ENCODE peak calls at places on chromosome 17, in four cellular contexts. I is A549, Y is K562, G is HepG2. V is an unnamed sample.

GRCh38 chr17:67260051-67260987 is 15.3 kb upstream of the HELZ start:
- DNase-seq in Y (no peak), I (no peak), G (peak; percentile 77), V (no peak)

GRCh38 chr17:78779848-78780247 is 2.2 kb downstream of the CYTH1 start:
- DNase-seq in G (no peak), I (no peak), Y (no peak), V (no peak)

GRCh38 chr17:61646482-61646881 is 55.5 kb upstream of the NACA2 start:
- DNase-seq in Y (no peak), G (no peak), I (no peak), V (no peak)

GRCh38 chr17:27677191-27677590 is 46.2 kb downstream of the LGALS9 start:
- DNase-seq in Y (no peak), I (no peak), G (no peak), V (no peak)

GRCh38 chr17:46025510-46025909 is 26.5 kb downstream of the STH start:
- DNase-seq in I (no peak), G (no peak), Y (no peak), V (no peak)

GRCh38 chr17:78751447-78752067 is 30.5 kb downstream of the CYTH1 start:
- DNase-seq in Y (no peak), G (peak; percentile 87), I (no peak), V (no peak)

GRCh38 chr17:80945736-80946135 is 45.9 kb upstream of the CHMP6 start:
- DNase-seq in Y (no peak), G (no peak), I (no peak), V (no peak)

GRCh38 chr17:70901870-70902269 is 732.5 kb downstream of the KCNJ2 start:
- DNase-seq in Y (no peak), I (no peak), G (no peak), V (no peak)

GRCh38 chr17:9346296-9346926 is 229.2 kb downstream of the STX8 start:
- DNase-seq in Y (no peak), G (no peak), I (no peak), V (no peak)

GRCh38 chr17:31266042-31266441 is 31.0 kb downstream of the OMG start:
- DNase-seq in G (no peak), Y (no peak), I (no peak), V (no peak)

GRCh38 chr17:60463157-60463820 is 41.0 kb downstream of the CHCT1 start:
- DNase-seq in Y (no peak), G (no peak), I (no peak), V (no peak)

GRCh38 chr17:75681289-75681688 is 14.2 kb downstream of the SAP30BP start:
- DNase-seq in I (no peak), Y (no peak), G (no peak), V (no peak)

GRCh38 chr17:16374129-16374528 is 6.8 kb upstream of the UBB start:
- DNase-seq in Y (no peak), I (no peak), G (no peak), V (no peak)

GRCh38 chr17:79006001-79006400 is 3.6 kb downstream of the CANT1 start:
- DNase-seq in I (no peak), Y (no peak), G (no peak), V (no peak)

GRCh38 chr17:57868007-57868774 is 18.3 kb upstream of the MRPS23 start:
- DNase-seq in G (peak; percentile 59), Y (peak; percentile 59), I (peak; percentile 97), V (peak; percentile 47)

GRCh38 chr17:81420769-81421462 is 25.7 kb downstream of the BAHCC1 start:
- DNase-seq in G (no peak), I (no peak), Y (no peak), V (no peak)

GRCh38 chr17:64118452-64118979 is 11.4 kb downstream of the ERN1 start:
- DNase-seq in I (no peak), Y (peak; percentile 48), G (no peak), V (no peak)

GRCh38 chr17:44137891-44138709 is 3.6 kb upstream of the HROB start:
- DNase-seq in Y (peak; percentile 95), G (peak; percentile 87), I (peak; percentile 99), V (no peak)

GRCh38 chr17:67132366-67132765 is 88.0 kb downstream of the CACNG1 start:
- DNase-seq in I (no peak), G (no peak), Y (no peak), V (no peak)

GRCh38 chr17:19343256-19343630 is 19.3 kb downstream of the B9D1 start:
- DNase-seq in I (no peak), Y (no peak), G (no peak), V (no peak)

DNA sequence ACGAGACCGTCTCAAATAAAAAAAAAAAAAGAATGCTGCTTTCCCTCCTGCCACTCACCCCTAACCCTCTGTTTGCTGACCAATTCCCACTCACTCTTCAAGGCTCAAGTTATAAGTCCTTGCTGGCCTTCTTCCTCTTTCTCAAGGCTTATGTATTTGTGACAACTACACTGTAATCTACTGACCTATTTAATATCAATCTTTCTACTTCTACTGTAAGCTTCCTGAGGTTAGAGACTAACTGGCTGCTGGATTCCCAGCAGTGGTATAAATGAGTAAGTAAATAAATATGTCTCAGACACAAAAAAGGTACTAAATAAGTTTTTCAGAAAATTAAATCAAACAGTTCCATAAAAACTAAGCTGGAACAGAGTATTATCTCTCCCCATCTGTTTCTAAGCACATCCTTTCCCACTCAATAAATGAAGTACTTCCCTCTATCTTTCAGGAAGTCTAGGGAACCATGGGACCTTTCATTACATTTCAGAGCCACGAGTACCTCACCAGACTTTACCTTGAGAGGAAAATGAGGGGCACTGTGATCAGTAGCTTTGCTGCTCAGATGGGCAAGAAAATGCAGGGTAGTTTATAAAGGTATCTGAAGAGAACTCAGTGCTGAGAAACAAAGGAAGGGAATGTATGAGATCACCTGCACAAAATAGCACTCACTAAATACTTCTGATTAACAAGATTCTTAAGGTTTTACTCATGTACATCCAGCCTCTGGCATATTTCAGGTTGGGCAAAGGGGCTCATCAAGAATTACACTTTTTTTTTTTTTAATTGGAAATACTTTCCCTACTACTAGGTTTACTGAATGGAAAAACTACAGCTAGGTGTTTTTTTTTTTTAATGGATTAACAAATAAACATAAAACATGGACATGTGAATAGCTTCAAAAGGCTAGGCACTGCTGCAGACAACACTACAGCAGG is 10.8 kb downstream of the SSH2 start:
- DNase-seq in Y (no peak), I (no peak), G (no peak), V (no peak)
- TF ChIP-seq CHD4 in Y (no peak), I (no peak), G (no peak), V (no peak)

GRCh38 chr17:73271078-73271477 is 9.4 kb upstream of the CPSF4L start:
- DNase-seq in I (no peak), Y (no peak), G (no peak), V (peak; percentile 88)
- TF ChIP-seq CHD4 in I (no peak), Y (no peak), G (no peak), V (no peak)

GRCh38 chr17:352421-353212 is at the start of gene RPH3AL:
- DNase-seq in Y (no peak), G (peak; percentile 92), I (peak; percentile 94), V (no peak)

GRCh38 chr17:353213-353837 is 718 bp upstream of the RPH3AL start:
- DNase-seq in G (no peak), Y (no peak), I (peak; percentile 32), V (no peak)

GRCh38 chr17:356671-357434 is 4.2 kb upstream of the RPH3AL start:
- DNase-seq in Y (no peak), G (no peak), I (no peak), V (no peak)

GRCh38 chr17:353838-354234 is 1.2 kb upstream of the RPH3AL start:
- DNase-seq in Y (no peak), I (no peak), G (no peak), V (no peak)

GRCh38 chr17:354651-355556 is 2.3 kb upstream of the RPH3AL start:
- DNase-seq in I (no peak), G (no peak), Y (no peak), V (no peak)
- TF ChIP-seq CHD4 in I (no peak), G (no peak), Y (no peak), V (no peak)

GRCh38 chr17:56213031-56213430 is 59.8 kb downstream of the ANKFN1 start:
- DNase-seq in G (no peak), I (no peak), Y (no peak), V (no peak)
- TF ChIP-seq CHD4 in G (no peak), I (no peak), Y (no peak), V (no peak)

DNA sequence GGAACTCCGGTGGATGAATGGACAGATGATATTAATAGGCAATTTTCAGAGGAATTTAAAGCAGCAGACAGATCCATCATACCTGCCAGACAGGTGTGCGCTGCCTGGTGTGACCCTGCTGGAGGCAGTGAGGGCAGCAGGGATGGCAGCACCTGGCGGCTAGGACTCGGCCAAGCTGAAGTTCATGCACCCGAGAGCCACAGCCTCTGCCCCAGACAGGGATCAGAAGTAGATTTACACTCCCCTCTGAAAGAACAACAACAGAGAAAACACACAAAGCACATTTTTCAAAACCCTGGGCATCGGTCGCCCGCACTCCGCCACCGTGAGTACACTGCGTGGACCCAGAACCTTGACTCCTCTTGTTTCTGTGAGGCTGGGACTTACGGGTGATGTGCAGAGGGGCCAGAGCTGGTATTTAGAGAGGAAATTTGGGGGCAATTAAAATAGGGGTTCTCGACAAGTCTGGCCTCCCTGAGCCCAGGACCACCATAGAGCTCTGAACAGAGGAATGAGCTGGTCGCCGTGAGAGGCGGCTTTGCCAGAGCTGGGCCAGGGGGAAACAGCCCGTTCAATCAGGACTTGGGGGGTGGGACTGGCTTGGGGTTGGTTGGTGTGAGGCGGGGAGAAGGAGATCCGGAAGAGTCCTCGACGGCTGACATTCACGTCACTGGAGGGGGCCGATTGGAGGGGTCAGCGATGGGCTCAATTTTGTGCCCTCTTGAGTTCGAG is 101.0 kb downstream of the METRNL start:
- DNase-seq in G (no peak), I (no peak), Y (no peak), V (no peak)
- TF ChIP-seq CHD4 in G (no peak), I (no peak), Y (no peak), V (no peak)

DNA sequence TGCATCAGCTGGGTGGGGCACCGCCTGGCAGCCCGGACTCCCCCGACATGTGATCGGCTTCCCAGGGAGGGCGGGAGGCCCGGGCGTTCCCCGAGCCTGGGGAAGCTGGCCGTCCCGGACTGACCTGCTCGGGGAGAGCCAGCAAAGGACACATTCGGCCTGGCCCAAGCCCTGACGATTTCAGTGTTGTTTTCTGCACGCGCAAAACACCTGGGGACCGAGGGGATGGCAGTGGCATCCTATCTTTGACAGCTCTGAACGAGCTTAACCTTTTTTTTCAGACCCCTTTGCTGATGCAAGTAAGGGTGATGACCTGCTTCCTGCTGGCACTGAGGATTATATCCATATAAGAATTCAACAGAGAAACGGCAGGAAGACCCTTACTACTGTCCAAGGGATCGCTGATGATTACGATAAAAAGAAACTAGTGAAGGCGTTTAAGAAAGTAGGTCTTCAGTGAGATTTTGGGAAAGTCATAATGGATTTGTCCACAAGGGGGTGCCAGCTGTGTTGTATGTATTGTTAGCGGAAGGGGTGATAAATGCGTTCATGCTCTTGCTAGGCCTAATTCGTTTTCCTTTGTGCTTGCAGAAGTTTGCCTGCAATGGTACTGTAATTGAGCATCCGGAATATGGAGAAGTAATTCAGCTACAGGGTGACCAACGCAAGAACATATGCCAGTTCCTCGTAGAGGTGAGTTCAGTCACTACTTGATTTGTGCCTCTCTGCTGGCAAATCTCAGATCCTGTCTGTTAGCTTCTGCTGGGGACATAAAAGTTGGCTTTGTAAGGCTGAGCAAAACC is 1.0 kb downstream of the EIF1 start:
- DNase-seq in I (no peak), G (peak; percentile 69), Y (no peak), V (no peak)
- TF ChIP-seq CHD4 in I (no peak), G (peak; percentile 29), Y (no peak), V (no peak)

V was measured in GM12878.